ENCODE peak calls at places on chromosomes 11 and 22, in four cellular contexts. L is HCT116, J is K562, E is GM12878. U is an unnamed sample.
A peak's percentile ranks its signal among the peaks of the same experiment; 100 is the strongest.

GRCh38 chr11:93589347-93589746 is 46.2 kb upstream of the SMCO4 start:
- DNase-seq in E (no peak), L (no peak), J (no peak), U (no peak)

GRCh38 chr22:25013634-25014033 is 61.1 kb downstream of the KIAA1671 start:
- DNase-seq in E (no peak), J (no peak), L (no peak), U (no peak)

GRCh38 chr11:14290422-14290821 is 68.6 kb downstream of the RRAS2 start:
- DNase-seq in L (no peak), J (no peak), E (no peak), U (no peak)

GRCh38 chr11:116533186-116533825 is 239.5 kb downstream of the BUD13 start:
- DNase-seq in E (no peak), L (no peak), J (no peak), U (peak; percentile 83)

GRCh38 chr11:36377759-36378553 is 81.9 kb downstream of the PRR5L start:
- DNase-seq in E (no peak), L (no peak), J (no peak), U (no peak)

GRCh38 chr11:9462172-9462799 is 1.5 kb downstream of the ZNF143 start:
- DNase-seq in E (no peak), J (no peak), L (no peak), U (no peak)

GRCh38 chr11:86370922-86371614 is 3.6 kb upstream of the CCDC81 start:
- DNase-seq in E (no peak), L (no peak), J (no peak), U (no peak)

GRCh38 chr22:47126344-47126811 is 363.9 kb downstream of the TBC1D22A start:
- DNase-seq in J (no peak), L (no peak), E (no peak), U (no peak)

GRCh38 chr11:65524747-65525658 is at the start of gene SCYL1:
- DNase-seq in J (peak; percentile 94), E (no peak), L (no peak), U (peak; percentile 88)

DNA sequence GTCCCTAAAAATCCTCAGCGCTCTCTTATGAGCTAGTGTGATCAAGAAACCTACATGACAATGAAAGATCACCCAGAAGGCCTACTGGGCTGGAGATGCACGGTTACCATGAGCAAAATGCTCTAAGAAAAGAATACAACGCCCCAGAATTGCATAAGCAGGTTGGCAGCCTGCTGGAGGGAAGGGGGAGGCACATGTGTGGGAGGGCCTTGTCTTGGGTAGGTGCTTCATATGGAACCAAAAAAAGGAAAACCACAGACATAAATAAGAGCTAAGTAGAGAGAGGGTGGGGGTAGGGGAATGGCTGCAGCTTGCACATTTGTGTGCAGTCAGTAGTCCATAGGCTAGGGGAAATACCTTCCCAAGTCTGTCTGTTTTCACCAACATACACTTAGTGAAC is 2.8 kb downstream of the SIAE start:
- DNase-seq in L (no peak), E (no peak), J (no peak), U (no peak)
- TF ChIP-seq YY1 in L (no peak), E (no peak), J (no peak), U (no peak)

GRCh38 chr11:106031210-106031845 is 9.3 kb upstream of the MSANTD4 start:
- DNase-seq in L (no peak), E (no peak), J (no peak), U (no peak)

GRCh38 chr11:106030609-106031008 is 8.6 kb upstream of the MSANTD4 start:
- DNase-seq in J (no peak), E (no peak), L (no peak), U (no peak)

GRCh38 chr11:106031936-106032335 is 9.9 kb upstream of the MSANTD4 start:
- DNase-seq in E (no peak), J (no peak), L (no peak), U (no peak)

DNA sequence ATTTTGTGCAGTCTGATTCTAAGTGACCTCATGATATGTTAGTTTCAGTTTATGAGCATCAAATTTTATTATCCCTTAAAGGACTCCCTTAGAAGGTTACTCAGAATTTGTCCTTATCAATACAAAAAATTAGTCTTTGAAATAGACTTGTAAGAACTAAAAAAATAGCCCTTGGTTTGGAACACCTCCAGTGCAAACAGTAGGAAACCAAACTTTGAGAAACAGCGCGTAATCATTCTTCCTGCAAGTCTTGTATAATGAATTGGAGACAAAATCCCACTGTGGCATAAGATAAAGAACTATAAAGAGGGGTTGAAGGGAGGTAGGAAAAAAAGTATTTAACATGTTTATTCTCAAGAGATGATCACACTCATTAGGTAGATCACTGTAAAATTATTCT is 10.8 kb upstream of the MSANTD4 start:
- DNase-seq in L (no peak), J (no peak), E (no peak), U (no peak)
- TF ChIP-seq YY1 in L (no peak), J (no peak), E (no peak), U (no peak)

DNA sequence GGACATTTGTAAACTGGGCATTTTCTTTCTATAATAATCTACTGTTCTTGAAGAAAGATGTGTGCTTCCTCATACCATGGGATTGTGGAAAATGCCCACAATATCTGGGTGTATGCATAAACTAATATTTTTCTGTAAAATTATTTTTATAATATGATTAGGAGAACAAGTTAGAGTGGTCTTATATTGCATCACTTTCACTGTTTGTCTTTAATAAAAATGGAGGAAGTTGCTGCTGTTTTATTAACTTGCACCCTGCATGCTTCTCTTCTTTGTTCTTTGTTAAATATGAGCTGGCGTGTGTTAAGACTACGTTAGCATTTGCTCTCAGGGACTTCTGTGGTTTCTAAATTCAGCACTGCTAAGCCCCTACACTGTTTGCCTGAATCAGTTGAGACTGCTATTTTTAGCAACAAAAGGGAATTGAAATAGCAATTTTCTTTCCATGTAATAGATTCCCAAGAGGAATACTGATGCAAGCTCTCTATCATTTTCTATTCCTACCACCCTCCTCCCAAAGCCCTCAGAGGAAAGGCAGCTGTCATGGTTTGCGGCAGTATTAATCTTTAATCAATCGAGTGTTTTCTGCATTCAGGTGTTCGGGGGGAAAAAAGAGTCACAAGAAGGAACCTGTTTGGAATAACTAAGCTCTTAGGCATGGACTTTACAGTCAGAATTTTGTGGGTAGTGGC is 56.1 kb downstream of the HSD17B12 start:
- DNase-seq in L (no peak), J (no peak), E (no peak), U (no peak)
- TF ChIP-seq YY1 in L (no peak), J (no peak), E (no peak), U (no peak)

GRCh38 chr11:72630104-72630852 is 43.9 kb downstream of the PDE2A start:
- DNase-seq in L (no peak), J (no peak), E (no peak), U (no peak)
- TF ChIP-seq YY1 in L (no peak), J (no peak), E (no peak), U (no peak)

GRCh38 chr11:47592970-47593369 is 1.2 kb downstream of the C1QTNF4 start:
- DNase-seq in J (no peak), L (no peak), E (no peak), U (no peak)

GRCh38 chr11:47593934-47594855 is at the start of gene C1QTNF4:
- DNase-seq in E (no peak), J (no peak), L (no peak), U (no peak)

GRCh38 chr11:47592276-47592675 is 1.9 kb downstream of the C1QTNF4 start:
- DNase-seq in E (no peak), L (no peak), J (no peak), U (no peak)

GRCh38 chr11:47595029-47595428 is 818 bp upstream of the C1QTNF4 start:
- DNase-seq in E (no peak), J (no peak), L (no peak), U (no peak)

GRCh38 chr11:47593492-47593933 is 698 bp downstream of the C1QTNF4 start:
- DNase-seq in L (no peak), E (no peak), J (no peak), U (no peak)
- TF ChIP-seq YY1 in L (no peak), E (no peak), J (no peak), U (no peak)

DNA sequence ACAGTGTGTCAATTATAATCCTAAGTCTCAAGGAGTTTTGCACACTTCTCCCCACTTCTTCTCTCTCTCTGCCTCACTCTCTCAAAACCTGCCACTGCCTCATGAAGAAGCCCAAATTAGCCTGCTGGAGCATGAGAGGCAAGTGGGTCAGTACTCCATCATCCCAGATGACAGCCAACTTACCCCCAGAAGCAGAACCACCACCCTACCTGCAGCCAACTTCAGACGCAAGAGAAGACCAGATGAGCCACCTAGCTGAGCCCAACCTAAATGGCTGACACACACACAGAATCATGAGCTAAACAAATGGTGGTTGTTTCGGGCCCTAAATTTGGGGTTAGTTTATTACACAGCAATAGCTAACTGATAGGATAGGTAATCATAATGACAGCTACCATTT is 61.2 kb downstream of the CD82 start:
- DNase-seq in J (no peak), L (no peak), E (no peak), U (no peak)
- TF ChIP-seq YY1 in J (no peak), L (no peak), E (no peak), U (no peak)

GRCh38 chr11:43969543-43969942 is 27.1 kb downstream of the C11orf96 start:
- DNase-seq in E (no peak), J (no peak), L (no peak), U (no peak)
- TF ChIP-seq YY1 in E (no peak), J (no peak), L (no peak), U (no peak)

DNA sequence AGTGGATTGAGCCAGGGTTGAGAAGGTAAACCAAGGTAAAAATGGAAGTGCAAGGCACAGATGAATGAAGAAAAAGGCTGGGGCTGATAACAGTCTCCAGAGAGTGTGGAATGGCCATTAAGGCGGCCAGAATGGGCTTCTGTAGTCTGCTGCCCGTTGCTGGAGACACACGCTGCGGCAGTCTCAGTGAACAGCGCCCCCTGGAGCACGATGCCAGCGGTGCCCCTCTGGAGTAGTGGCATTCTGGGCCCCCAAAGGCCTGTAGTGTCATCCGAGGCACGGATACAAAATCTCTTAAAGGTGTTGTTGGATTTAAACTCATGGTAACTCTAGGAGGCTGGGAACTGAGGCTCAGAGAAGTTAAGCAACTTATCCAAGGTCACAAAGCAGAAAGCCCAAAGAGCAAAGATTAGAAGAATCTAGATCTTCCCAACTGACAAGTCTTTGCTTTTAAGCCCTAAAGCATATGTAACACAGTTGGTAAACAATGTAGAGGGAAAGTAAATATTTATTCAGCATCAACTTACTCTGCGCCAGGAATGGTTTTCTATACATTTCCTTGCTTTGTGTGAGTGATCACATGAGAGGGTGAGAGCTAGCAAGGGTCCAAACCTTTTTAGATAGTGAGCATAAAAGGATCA is 18.2 kb downstream of the KCNJ1 start:
- DNase-seq in E (no peak), J (peak; percentile 63), L (peak; percentile 49), U (peak; percentile 97)
- TF ChIP-seq YY1 in E (peak; percentile 34), J (no peak), L (peak; percentile 49), U (peak; percentile 35)

DNA sequence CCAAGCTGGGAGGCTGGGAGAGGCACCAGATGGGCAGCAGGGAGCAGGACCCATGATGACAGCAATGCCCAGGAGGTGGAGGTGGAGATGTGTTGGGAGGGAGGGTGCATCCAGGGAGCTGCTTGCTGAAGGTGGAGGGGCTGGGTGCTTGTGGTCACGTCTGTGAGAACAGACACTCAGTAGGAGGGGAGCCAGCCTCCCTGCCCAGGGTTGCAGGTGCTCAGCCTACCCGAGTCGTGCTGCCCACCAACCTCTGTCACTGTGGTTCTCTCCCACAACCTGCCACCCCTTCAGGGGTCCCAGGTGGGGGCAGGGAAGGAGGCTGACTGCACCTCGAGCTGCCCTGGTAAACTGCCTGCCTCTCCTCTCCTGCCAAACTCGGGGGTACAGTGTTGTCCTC is 5.5 kb downstream of the PRDX5 start:
- DNase-seq in J (no peak), E (no peak), L (no peak), U (no peak)
- TF ChIP-seq YY1 in J (no peak), E (no peak), L (no peak), U (no peak)

U was measured in H1.